ENCODE peak calls at places on chromosomes 5 and 9, in six cellular contexts. I is DND-41, Z is astrocyte of the spinal cord, E is fibroblast of mammary gland, L is astrocyte, A is NCI-H2081. B is an unnamed sample.

GRCh38 chr5:59042683-59043082 is 459.8 kb downstream of the RAB3C start:
- DNase-seq in I (no peak), Z (peak), E (peak), L (peak), A (no peak), B (no peak)

GRCh38 chr5:101728933-101729332 is 567.2 kb downstream of the SLCO4C1 start:
- DNase-seq in I (no peak), Z (no peak), E (no peak), L (no peak), A (peak), B (no peak)

GRCh38 chr9:655875-656274 is 185.6 kb upstream of the DMRT1 start:
- DNase-seq in I (no peak), Z (peak), E (peak), L (no peak), A (no peak), B (no peak)

GRCh38 chr5:111227805-111228204 is 3.6 kb downstream of the CAMK4 start:
- DNase-seq in I (peak), Z (peak), E (peak), L (peak), A (no peak), B (peak)

GRCh38 chr9:89350988-89351557 is 32.8 kb downstream of the SECISBP2 start:
- DNase-seq in I (no peak), Z (no peak), E (no peak), L (no peak), A (no peak), B (no peak)

GRCh38 chr9:137422668-137423000 is 328 bp downstream of the EXD3 start:
- DNase-seq in I (no peak), Z (no peak), E (no peak), L (no peak), A (no peak), B (no peak)

GRCh38 chr5:60185230-60186104 is 291.9 kb upstream of the PDE4D start:
- DNase-seq in I (no peak), Z (no peak), E (no peak), L (no peak), A (no peak), B (no peak)

GRCh38 chr9:132128191-132128590 is 33.7 kb upstream of the NTNG2 start:
- DNase-seq in I (no peak), Z (no peak), E (no peak), L (no peak), A (no peak), B (no peak)

GRCh38 chr5:125486634-125487033 is 740.2 kb upstream of the ZNF608 start:
- DNase-seq in I (no peak), Z (peak), E (peak), L (peak), A (no peak), B (peak)

GRCh38 chr9:76581752-76582151 is 122.8 kb downstream of the GCNT1 start:
- DNase-seq in I (no peak), Z (no peak), E (no peak), L (no peak), A (no peak), B (no peak)